ENCODE peak calls at places on chromosomes 3 and 15, in five cellular contexts. Z, C, P, H and X are unnamed samples.

GRCh38 chr15:71136159-71137137 is 21.2 kb downstream of the THSD4 start:
- DNase-seq in Z (peak), P (no peak), H (no peak), C (no peak), X (no peak)

GRCh38 chr3:150023239-150023636 is 52.5 kb upstream of the PFN2 start:
- DNase-seq in H (no peak), Z (no peak), C (no peak), P (no peak), X (no peak)

GRCh38 chr3:39378092-39378491 is 5.1 kb upstream of the SLC25A38 start:
- DNase-seq in Z (no peak), H (peak), C (peak), P (peak), X (no peak)

GRCh38 chr15:34644061-34644460 is 60.6 kb upstream of the GOLGA8B start:
- DNase-seq in P (no peak), Z (peak), H (no peak), C (no peak), X (no peak)

GRCh38 chr3:151768393-151768930 is 34.7 kb downstream of the AADACL2 start:
- DNase-seq in Z (no peak), P (no peak), H (no peak), C (no peak), X (no peak)

GRCh38 chr3:159832024-159832423 is 156.6 kb upstream of the IL12A start:
- DNase-seq in C (no peak), H (no peak), Z (no peak), P (no peak), X (peak)

GRCh38 chr3:195770081-195770840 is 41.5 kb downstream of the MUC4 start:
- DNase-seq in H (no peak), P (no peak), Z (no peak), C (no peak), X (no peak)

GRCh38 chr15:101498076-101498730 is 8.7 kb upstream of the PCSK6 start:
- DNase-seq in Z (no peak), C (no peak), H (no peak), P (no peak), X (no peak)

GRCh38 chr15:70240082-70240481 is 142.4 kb upstream of the TLE3 start:
- DNase-seq in C (no peak), P (no peak), H (no peak), Z (no peak), X (no peak)

GRCh38 chr3:13296662-13297061 is 123.5 kb downstream of the NUP210 start:
- DNase-seq in C (no peak), H (no peak), Z (no peak), P (no peak), X (no peak)

GRCh38 chr15:83446904-83447708 is at the start of gene SH3GL3:
- DNase-seq in P (peak), Z (no peak), C (peak), H (peak), X (no peak)

GRCh38 chr3:187745201-187746058 is at the start of gene BCL6:
- DNase-seq in H (peak), C (peak), P (peak), Z (peak), X (peak)

GRCh38 chr3:183781246-183781645 is 44.1 kb downstream of the MAP6D1 start:
- DNase-seq in P (no peak), Z (no peak), H (no peak), C (no peak), X (no peak)

GRCh38 chr15:39709941-39710340 is 72.7 kb downstream of the FSIP1 start:
- DNase-seq in C (no peak), Z (no peak), H (no peak), P (no peak), X (no peak)

GRCh38 chr3:147793841-147794240 is 384.7 kb downstream of the ZIC1 start:
- DNase-seq in H (no peak), Z (no peak), P (no peak), C (no peak), X (no peak)

GRCh38 chr3:135895734-135896121 is 69.8 kb upstream of the PPP2R3A start:
- DNase-seq in C (no peak), Z (no peak), H (no peak), P (no peak), X (no peak)

GRCh38 chr3:141796436-141797166 is 33.4 kb downstream of the GRK7 start:
- DNase-seq in P (peak), C (peak), Z (no peak), H (no peak), X (peak)

GRCh38 chr15:50182233-50183013 is 427 bp downstream of the SLC27A2 start:
- DNase-seq in H (no peak), Z (no peak), P (peak), C (peak), X (no peak)

GRCh38 chr3:150760431-150761200 is 2.4 kb downstream of the SIAH2 start:
- DNase-seq in H (no peak), C (no peak), Z (no peak), P (peak), X (no peak)

GRCh38 chr3:194937751-194938358 is 252.2 kb downstream of the FAM43A start:
- DNase-seq in P (peak), Z (no peak), H (no peak), C (no peak), X (no peak)

GRCh38 chr3:190491533-190492054 is 22.3 kb upstream of the IL1RAP start:
- DNase-seq in H (no peak), P (no peak), C (no peak), Z (no peak), X (no peak)

GRCh38 chr3:155302476-155302875 is 9.0 kb upstream of the STRIT1 start:
- DNase-seq in Z (peak), P (peak), H (no peak), C (no peak), X (no peak)

GRCh38 chr3:129386984-129387383 is 41.5 kb downstream of the EFCAB12 start:
- DNase-seq in P (no peak), Z (no peak), C (no peak), H (no peak), X (no peak)

GRCh38 chr3:113423699-113424098 is 17.6 kb downstream of the CFAP44 start:
- DNase-seq in H (no peak), Z (no peak), C (no peak), P (no peak), X (no peak)

GRCh38 chr3:119257654-119258410 is 17.2 kb upstream of the B4GALT4 start:
- DNase-seq in H (no peak), C (no peak), Z (no peak), P (peak), X (no peak)

GRCh38 chr3:32334675-32335074 is 57.0 kb upstream of the CMTM7 start:
- DNase-seq in Z (no peak), P (no peak), H (no peak), C (peak), X (no peak)

GRCh38 chr15:58771621-58772235 is 626 bp downstream of the MINDY2 start:
- DNase-seq in Z (no peak), H (peak), P (peak), C (no peak), X (no peak)

GRCh38 chr3:107373896-107374295 is 3.3 kb upstream of the CCDC54 start:
- DNase-seq in C (no peak), P (no peak), H (no peak), Z (no peak), X (no peak)

GRCh38 chr15:73753250-73754130 is at the start of gene INSYN1:
- DNase-seq in C (no peak), P (no peak), Z (no peak), H (no peak), X (no peak)

GRCh38 chr15:44157679-44158078 is 37.4 kb downstream of the FRMD5 start:
- DNase-seq in H (no peak), C (no peak), Z (peak), P (no peak), X (no peak)

GRCh38 chr3:133413166-133414020 is 13.5 kb downstream of the BFSP2 start:
- DNase-seq in H (no peak), C (no peak), P (peak), Z (no peak), X (no peak)

GRCh38 chr15:89163271-89164055 is 57.9 kb downstream of the RLBP1 start:
- DNase-seq in H (no peak), C (no peak), P (no peak), Z (no peak), X (no peak)

GRCh38 chr3:74531491-74531890 is 83.0 kb downstream of the CNTN3 start:
- DNase-seq in C (no peak), P (no peak), Z (no peak), H (no peak), X (no peak)

GRCh38 chr3:136197159-136197715 is 1.1 kb upstream of the MSL2 start:
- DNase-seq in H (no peak), P (peak), Z (no peak), C (no peak), X (no peak)

GRCh38 chr3:149670742-149671492 is 13.1 kb upstream of the WWTR1 start:
- DNase-seq in P (no peak), C (no peak), Z (no peak), H (no peak), X (no peak)

GRCh38 chr3:178195824-178196223 is 340.4 kb upstream of the KCNMB2 start:
- DNase-seq in Z (no peak), C (no peak), P (no peak), H (no peak), X (no peak)

GRCh38 chr15:74889390-74889881 is 406 bp upstream of the MPI start:
- DNase-seq in H (no peak), C (no peak), Z (no peak), P (peak), X (no peak)